ENCODE peak calls at places on chromosomes 2 and 18, in eight cellular contexts. G is GM23338; K is AG04450; W is bronchial epithelial cell; Y is spleen; P is CD4-positive, alpha-beta T cell; Z is HL-60; N is fibroblast of mammary gland. B is an unnamed sample.
A peak's percentile ranks its signal among the peaks of the same experiment; 100 is the strongest.

GRCh38 chr2:127811397-127811860 is 458 bp upstream of the WDR33 start:
- DNase-seq in G (peak; percentile 49), K (no peak), W (no peak), Y (peak; percentile 88), P (no peak), Z (peak; percentile 37), N (peak; percentile 7), B (no peak)

GRCh38 chr2:13821255-13821880 is 811.1 kb upstream of the LRATD1 start:
- DNase-seq in G (no peak), K (peak; percentile 24), W (peak; percentile 86), Y (no peak), P (no peak), Z (no peak), N (peak; percentile 86), B (no peak)

GRCh38 chr18:50862401-50862800 is 16.5 kb upstream of the ME2 start:
- DNase-seq in G (no peak), K (no peak), W (no peak), Y (no peak), P (no peak), Z (peak; percentile 92), N (no peak), B (peak; percentile 58)

GRCh38 chr2:99487906-99488305 is 1.9 kb downstream of the REV1 start:
- DNase-seq in G (no peak), K (no peak), W (no peak), Y (no peak), P (no peak), Z (no peak), N (peak; percentile 38), B (no peak)

GRCh38 chr2:64637931-64638330 is 15.8 kb downstream of the SERTAD2 start:
- DNase-seq in G (no peak), K (no peak), W (peak; percentile 83), Y (no peak), P (no peak), Z (no peak), N (no peak), B (no peak)

GRCh38 chr18:49650426-49650891 is 88.6 kb downstream of the LIPG start:
- DNase-seq in G (no peak), K (no peak), W (no peak), Y (peak; percentile 29), P (no peak), Z (no peak), N (peak; percentile 44), B (no peak)

GRCh38 chr2:44745922-44746321 is 195.6 kb upstream of the SIX3 start:
- DNase-seq in G (no peak), K (no peak), W (no peak), Y (no peak), P (no peak), Z (no peak), N (no peak), B (no peak)

GRCh38 chr2:219488149-219488843 is 10.4 kb upstream of the GMPPA start:
- DNase-seq in G (no peak), K (no peak), W (no peak), Y (no peak), P (no peak), Z (no peak), N (no peak), B (no peak)

GRCh38 chr18:33404244-33404873 is 36.2 kb downstream of the CCDC178 start:
- DNase-seq in G (peak; percentile 17), K (no peak), W (peak; percentile 16), Y (no peak), P (no peak), Z (no peak), N (no peak), B (no peak)
- TF ChIP-seq CTCF in G (no peak), K (peak; percentile 43), W (peak; percentile 12), Y (no peak), P (no peak), Z (peak; percentile 9), N (peak; percentile 38), B (no peak)

GRCh38 chr2:48108455-48108854 is 202.2 kb upstream of the FBXO11 start:
- DNase-seq in G (no peak), K (no peak), W (no peak), Y (no peak), P (no peak), Z (no peak), N (no peak), B (no peak)

GRCh38 chr2:48105848-48106247 is 199.6 kb upstream of the FBXO11 start:
- DNase-seq in G (peak; percentile 9), K (no peak), W (no peak), Y (no peak), P (no peak), Z (no peak), N (no peak), B (no peak)

GRCh38 chr2:48109491-48110204 is 203.3 kb upstream of the FBXO11 start:
- DNase-seq in G (no peak), K (no peak), W (no peak), Y (no peak), P (no peak), Z (peak; percentile 33), N (no peak), B (no peak)

GRCh38 chr2:48104418-48104817 is 198.1 kb upstream of the FBXO11 start:
- DNase-seq in G (no peak), K (no peak), W (no peak), Y (no peak), P (no peak), Z (no peak), N (no peak), B (no peak)

GRCh38 chr2:48107326-48107925 is 201.1 kb upstream of the FBXO11 start:
- DNase-seq in G (peak; percentile 47), K (no peak), W (peak; percentile 84), Y (no peak), P (no peak), Z (no peak), N (peak; percentile 79), B (no peak)
- TF ChIP-seq CTCF in G (no peak), K (peak; percentile 42), W (no peak), Y (no peak), P (no peak), Z (no peak), N (peak; percentile 5), B (no peak)

DNA sequence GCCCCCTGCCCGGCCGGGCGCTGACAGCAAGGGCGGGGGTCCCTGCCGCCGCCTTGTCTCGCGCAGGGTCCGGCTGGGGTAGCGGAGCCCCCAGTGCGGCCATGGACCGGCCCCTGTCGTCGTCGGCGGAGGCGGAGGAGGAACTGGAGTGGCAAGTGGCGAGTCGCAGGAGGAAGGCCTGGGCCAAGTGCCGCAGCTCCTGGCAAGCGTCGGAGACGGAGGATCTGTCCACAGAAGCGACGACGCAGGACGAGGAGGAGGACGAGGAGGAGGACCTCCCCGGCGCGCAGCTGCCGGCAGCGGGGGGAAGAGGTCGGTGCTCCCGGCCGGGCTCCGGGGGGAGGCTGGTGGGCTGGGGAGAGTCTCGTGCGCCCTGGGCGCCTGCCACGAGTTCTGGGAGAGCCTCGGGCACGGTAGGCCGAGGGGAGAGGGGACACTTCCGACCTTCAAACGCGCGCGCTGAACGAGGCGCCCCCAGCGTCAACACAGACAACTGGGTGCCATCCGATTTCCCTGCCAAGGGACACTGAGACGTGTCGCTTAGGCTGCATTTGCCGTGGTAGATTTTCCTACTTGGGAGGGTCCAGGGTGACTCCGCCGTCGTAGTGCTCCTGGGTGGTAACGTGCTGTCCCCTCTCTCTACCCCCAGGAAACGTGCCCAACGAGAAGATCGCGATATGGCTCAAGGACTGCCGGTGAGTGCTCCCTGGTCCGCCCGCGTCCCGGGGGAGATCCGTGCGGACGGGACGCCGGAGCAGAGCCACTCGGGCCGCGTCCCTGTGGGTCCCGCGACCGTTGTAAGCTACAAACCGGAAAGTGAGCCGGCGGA is 650 bp downstream of the ITPRID2 start:
- DNase-seq in G (peak; percentile 60), K (no peak), W (peak; percentile 39), Y (peak; percentile 96), P (peak; percentile 49), Z (peak; percentile 74), N (peak; percentile 45), B (peak; percentile 65)
- TF ChIP-seq CTCF in G (peak; percentile 9), K (peak; percentile 7), W (peak; percentile 36), Y (no peak), P (peak; percentile 44), Z (no peak), N (peak; percentile 2), B (no peak)

GRCh38 chr2:19667085-19667484 is 234.7 kb downstream of the TTC32 start:
- DNase-seq in G (peak; percentile 25), K (peak; percentile 7), W (peak; percentile 52), Y (no peak), P (no peak), Z (no peak), N (peak; percentile 63), B (no peak)
- TF ChIP-seq CTCF in G (peak; percentile 43), K (peak; percentile 56), W (peak; percentile 37), Y (no peak), P (no peak), Z (no peak), N (peak; percentile 32), B (no peak)

GRCh38 chr2:182586426-182586825 is 129.6 kb upstream of the DNAJC10 start:
- DNase-seq in G (no peak), K (no peak), W (no peak), Y (no peak), P (no peak), Z (no peak), N (no peak), B (no peak)
- TF ChIP-seq CTCF in G (no peak), K (no peak), W (no peak), Y (no peak), P (no peak), Z (no peak), N (no peak), B (no peak)

GRCh38 chr2:213490087-213490486 is 205.8 kb downstream of the SPAG16 start:
- DNase-seq in G (peak; percentile 1), K (no peak), W (peak; percentile 12), Y (no peak), P (no peak), Z (no peak), N (no peak), B (no peak)
- TF ChIP-seq CTCF in G (peak; percentile 36), K (no peak), W (no peak), Y (no peak), P (no peak), Z (no peak), N (no peak), B (no peak)